ENCODE peak calls at places on chromosomes 11 and 22, in four cellular contexts. O, P, S and Q are unnamed samples. For H3K36me3, the result is how much of the 10 kb centered on the place peaks cover.

GRCh38 chr11:41461057-41461681 is 1.7 kb upstream of the LRRC4C start:
- DNase-seq in P (peak), O (peak), S (no peak), Q (no peak)

GRCh38 chr11:70756756-70757155 is 358.4 kb downstream of the CTTN start:
- DNase-seq in P (no peak), O (no peak), S (no peak), Q (no peak)

GRCh38 chr11:68838572-68838964 is 3.1 kb downstream of the CPT1A start:
- DNase-seq in O (peak), S (peak), P (no peak), Q (no peak)

GRCh38 chr11:94928146-94928995 is 45.0 kb downstream of the CWC15 start:
- DNase-seq in P (no peak), S (no peak), O (peak), Q (peak)

GRCh38 chr11:107969219-107969618 is 39.5 kb upstream of the CUL5 start:
- DNase-seq in S (no peak), P (no peak), O (no peak), Q (no peak)

GRCh38 chr11:124763156-124763947 is 1.3 kb upstream of the ESAM start:
- DNase-seq in P (no peak), S (peak), O (peak), Q (no peak)

GRCh38 chr11:76206077-76206326 is 300 bp downstream of the WNT11 start:
- DNase-seq in O (no peak), S (no peak), P (no peak), Q (no peak)

GRCh38 chr11:12274558-12275197 is 102.7 kb upstream of the PARVA start:
- DNase-seq in P (no peak), O (no peak), S (peak), Q (no peak)

GRCh38 chr11:126896025-126896424 is 104.5 kb downstream of the KIRREL3 start:
- DNase-seq in S (no peak), O (no peak), P (no peak), Q (no peak)

GRCh38 chr22:47334596-47334995 is 572.1 kb downstream of the TBC1D22A start:
- DNase-seq in P (no peak), O (no peak), S (no peak), Q (no peak)

GRCh38 chr11:128086794-128087193 is 500.6 kb downstream of the ETS1 start:
- DNase-seq in P (no peak), O (no peak), S (no peak), Q (no peak)

GRCh38 chr11:65429724-65430405 is 7.3 kb downstream of the NEAT1 start:
- DNase-seq in O (peak), S (peak), P (no peak), Q (peak)

GRCh38 chr22:50275181-50276055 is 5.2 kb upstream of the MAPK11 start:
- DNase-seq in O (no peak), P (no peak), S (no peak), Q (no peak)

GRCh38 chr11:71502026-71502425 is 25.0 kb upstream of the KRTAP5-7 start:
- DNase-seq in P (no peak), O (no peak), S (no peak), Q (no peak)

GRCh38 chr11:340539-341512 is 20.2 kb upstream of the IFITM3 start:
- DNase-seq in S (no peak), O (no peak), P (no peak), Q (no peak)

GRCh38 chr11:61745796-61746653 is 6.4 kb upstream of the MYRF start:
- DNase-seq in P (no peak), O (no peak), S (no peak), Q (no peak)

GRCh38 chr11:72303179-72303578 is 59.2 kb upstream of the PHOX2A start:
- DNase-seq in P (no peak), S (no peak), O (no peak), Q (no peak)

GRCh38 chr11:102957953-102958352 is 2.4 kb upstream of the MMP13 start:
- DNase-seq in P (no peak), S (no peak), O (no peak), Q (no peak)

GRCh38 chr11:83493034-83493433 is 206.9 kb upstream of the CCDC90B start:
- DNase-seq in O (no peak), S (no peak), P (no peak), Q (no peak)

GRCh38 chr22:22068657-22069056 is 86.1 kb upstream of the TOP3B start:
- DNase-seq in S (no peak), P (no peak), O (no peak), Q (no peak)

GRCh38 chr11:75245356-75246005 is 4.9 kb downstream of the TPBGL start:
- DNase-seq in S (no peak), P (no peak), O (no peak), Q (no peak)

GRCh38 chr11:76604081-76604601 is 66.4 kb downstream of the LRRC32 start:
- DNase-seq in O (no peak), P (no peak), S (no peak), Q (peak)

GRCh38 chr11:58564226-58564625 is 11.4 kb downstream of the LPXN start:
- DNase-seq in O (no peak), S (no peak), P (no peak), Q (no peak)

GRCh38 chr11:47393163-47394049 is 15.0 kb upstream of the SLC39A13 start:
- DNase-seq in O (peak), P (no peak), S (peak), Q (no peak)

GRCh38 chr22:23235425-23235824 is 55.1 kb downstream of the BCR start:
- DNase-seq in S (no peak), O (no peak), P (no peak), Q (no peak)

GRCh38 chr11:134433251-134433650 is 21.2 kb upstream of the B3GAT1 start:
- DNase-seq in P (no peak), O (no peak), S (no peak), Q (no peak)

GRCh38 chr11:107825875-107826274 is 32.7 kb downstream of the SLC35F2 start:
- DNase-seq in P (no peak), O (peak), S (no peak), Q (no peak)

GRCh38 chr11:110130642-110131238 is 37.5 kb downstream of the ZC3H12C start:
- DNase-seq in S (no peak), O (peak), P (no peak), Q (no peak)

GRCh38 chr22:37492428-37493344 is 6.5 kb upstream of the MFNG start:
- DNase-seq in P (no peak), S (no peak), O (peak), Q (no peak)

GRCh38 chr22:21918466-21919185 is 34.0 kb downstream of the PPM1F start:
- DNase-seq in P (no peak), O (no peak), S (no peak), Q (no peak)

GRCh38 chr11:32830413-32830738 is 649 bp downstream of the PRRG4 start:
- DNase-seq in S (no peak), O (no peak), P (no peak), Q (no peak)

GRCh38 chr11:116993599-116993998 is 104.6 kb downstream of the SIK3 start:
- DNase-seq in P (no peak), O (peak), S (no peak), Q (no peak)

GRCh38 chr11:65225284-65226102 is 36.3 kb upstream of the POLA2 start:
- DNase-seq in P (peak), S (peak), O (peak), Q (no peak)

GRCh38 chr11:19905280-19905853 is 192.7 kb downstream of the NAV2 start:
- DNase-seq in O (peak), S (no peak), P (no peak), Q (no peak)

GRCh38 chr11:76209671-76209955 is 3.3 kb upstream of the WNT11 start:
- DNase-seq in O (no peak), P (no peak), S (no peak), Q (no peak)

GRCh38 chr22:36860438-36860820 is 377 bp upstream of the NCF4 start:
- DNase-seq in O (no peak), S (no peak), P (no peak), Q (no peak)

GRCh38 chr11:34585870-34586654 is 34.8 kb upstream of the EHF start:
- DNase-seq in P (peak), S (no peak), O (peak), Q (no peak)

GRCh38 chr11:18769802-18770456 is 21.7 kb downstream of the PTPN5 start:
- DNase-seq in P (no peak), S (no peak), O (no peak), Q (no peak)

GRCh38 chr11:95727630-95728029 is 62.0 kb downstream of the FAM76B start:
- DNase-seq in S (no peak), P (no peak), O (no peak), Q (no peak)

GRCh38 chr22:39901519-39902146 is 749 bp downstream of the GRAP2 start:
- DNase-seq in P (no peak), S (no peak), O (no peak), Q (no peak)
- H3K27ac ChIP-seq in P (no peak), S (no peak), O (no peak), Q (no peak)

DNA sequence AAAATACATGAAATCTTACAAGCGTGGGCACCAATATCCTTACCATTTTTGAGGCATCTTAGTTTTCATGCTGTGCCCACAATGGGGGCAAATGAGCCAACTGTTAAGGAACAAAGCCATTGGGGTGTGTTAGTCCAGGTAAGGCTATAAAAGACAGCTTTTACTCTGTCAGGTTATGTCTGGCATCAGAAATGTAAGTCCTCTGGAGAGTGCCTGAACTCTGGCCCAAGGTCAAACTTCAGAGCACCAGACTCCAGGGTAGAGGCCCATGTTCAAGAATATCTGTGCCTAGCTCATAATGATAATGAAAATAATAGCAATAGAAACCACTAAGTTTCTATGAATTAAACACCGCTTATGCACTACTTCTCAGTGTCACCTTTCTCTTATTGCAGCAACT is 105.5 kb downstream of the CSNK2A3 start:
- DNase-seq in O (no peak), S (no peak), P (no peak), Q (no peak)
- H3K36me3 ChIP-seq in O (under half), S (under half), P (under half), Q (under half)

DNA sequence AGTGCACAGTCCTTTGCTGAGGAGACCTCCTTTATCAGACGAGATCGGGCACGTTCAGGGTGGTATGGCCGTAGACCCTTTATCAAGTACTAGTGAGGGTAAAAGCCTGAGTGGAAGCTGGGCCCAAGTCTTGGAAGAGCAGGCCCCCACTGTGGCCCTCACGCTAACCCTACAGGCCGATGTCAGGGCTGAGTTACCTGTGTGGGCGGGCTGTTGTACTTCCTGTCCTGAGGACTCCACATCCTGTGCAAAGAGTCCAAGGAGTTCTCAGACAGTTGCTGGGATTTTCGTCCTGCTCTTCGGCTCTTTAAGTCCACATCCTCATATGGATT is 34.9 kb downstream of the RPL27A start:
- DNase-seq in S (no peak), O (no peak), P (no peak), Q (no peak)
- TF ChIP-seq POLR2AphosphoS5 in S (no peak), O (no peak), P (no peak), Q (no peak)

GRCh38 chr11:3832816-3833215 is 7.9 kb downstream of the RHOG start:
- DNase-seq in P (no peak), S (no peak), O (no peak), Q (no peak)

GRCh38 chr11:3830088-3830487 is 10.7 kb downstream of the RHOG start:
- DNase-seq in S (no peak), P (no peak), O (no peak), Q (no peak)

GRCh38 chr11:3830741-3831140 is 10.0 kb downstream of the RHOG start:
- DNase-seq in S (no peak), O (no peak), P (no peak), Q (no peak)

GRCh38 chr11:3833461-3833860 is 7.3 kb downstream of the RHOG start:
- DNase-seq in O (no peak), S (no peak), P (no peak), Q (no peak)

GRCh38 chr11:3831378-3832239 is 9.2 kb downstream of the RHOG start:
- DNase-seq in S (no peak), O (no peak), P (no peak), Q (no peak)
- H3K27ac ChIP-seq in S (no peak), O (no peak), P (no peak), Q (no peak)

GRCh38 chr22:30575011-30575671 is 676 bp upstream of the GAL3ST1 start:
- DNase-seq in S (no peak), P (no peak), O (no peak), Q (no peak)
- H3K36me3 ChIP-seq in S (under half), P (under half), O (under half), Q (under half)